ENCODE peak calls at places on chromosome 11, in eight cellular contexts. One of them, this sample, is unnamed.

GRCh38 chr11:121473064-121473777 is 20.5 kb upstream of the SORL1-AS1 start:
- DNase-seq in gastrocnemius medialis: no peak
- DNase-seq in transverse colon: no peak
- DNase-seq in body of pancreas: peak; percentile 40
- DNase-seq in esophagus squamous epithelium: no peak
- DNase-seq in tibial nerve: no peak
- DNase-seq in lower leg skin: no peak
- DNase-seq in NB4: no peak
- DNase-seq in this sample: no peak

GRCh38 chr11:123161386-123161785 is 33.7 kb downstream of the CLMP start:
- DNase-seq in gastrocnemius medialis: no peak
- DNase-seq in transverse colon: no peak
- DNase-seq in body of pancreas: no peak
- DNase-seq in esophagus squamous epithelium: no peak
- DNase-seq in tibial nerve: no peak
- DNase-seq in lower leg skin: no peak
- DNase-seq in NB4: no peak
- DNase-seq in this sample: no peak

GRCh38 chr11:26846222-26846621 is 124.4 kb upstream of the SLC5A12 start:
- DNase-seq in gastrocnemius medialis: no peak
- DNase-seq in transverse colon: no peak
- DNase-seq in body of pancreas: no peak
- DNase-seq in esophagus squamous epithelium: no peak
- DNase-seq in tibial nerve: no peak
- DNase-seq in lower leg skin: no peak
- DNase-seq in NB4: no peak
- DNase-seq in this sample: no peak

GRCh38 chr11:96197221-96197620 is 145.8 kb downstream of the MAML2 start:
- DNase-seq in gastrocnemius medialis: no peak
- DNase-seq in transverse colon: no peak
- DNase-seq in body of pancreas: no peak
- DNase-seq in esophagus squamous epithelium: no peak
- DNase-seq in tibial nerve: no peak
- DNase-seq in lower leg skin: no peak
- DNase-seq in NB4: no peak
- DNase-seq in this sample: no peak

GRCh38 chr11:98711011-98711410 is 309.7 kb upstream of the CNTN5 start:
- DNase-seq in gastrocnemius medialis: no peak
- DNase-seq in transverse colon: no peak
- DNase-seq in body of pancreas: no peak
- DNase-seq in esophagus squamous epithelium: no peak
- DNase-seq in tibial nerve: no peak
- DNase-seq in lower leg skin: no peak
- DNase-seq in NB4: no peak
- DNase-seq in this sample: no peak

GRCh38 chr11:116876656-116877055 is 39.2 kb upstream of the APOA1 start:
- DNase-seq in gastrocnemius medialis: no peak
- DNase-seq in transverse colon: no peak
- DNase-seq in body of pancreas: no peak
- DNase-seq in esophagus squamous epithelium: no peak
- DNase-seq in tibial nerve: no peak
- DNase-seq in lower leg skin: no peak
- DNase-seq in NB4: no peak
- DNase-seq in this sample: no peak

GRCh38 chr11:115606223-115607220 is 102.3 kb upstream of the CADM1 start:
- DNase-seq in gastrocnemius medialis: no peak
- DNase-seq in transverse colon: no peak
- DNase-seq in body of pancreas: peak; percentile 60
- DNase-seq in esophagus squamous epithelium: no peak
- DNase-seq in tibial nerve: peak; percentile 16
- DNase-seq in lower leg skin: no peak
- DNase-seq in NB4: no peak
- DNase-seq in this sample: peak; percentile 74

GRCh38 chr11:47532597-47533213 is 20.2 kb downstream of the CELF1 start:
- DNase-seq in gastrocnemius medialis: no peak
- DNase-seq in transverse colon: no peak
- DNase-seq in body of pancreas: no peak
- DNase-seq in esophagus squamous epithelium: no peak
- DNase-seq in tibial nerve: no peak
- DNase-seq in lower leg skin: no peak
- DNase-seq in NB4: no peak
- DNase-seq in this sample: no peak

GRCh38 chr11:2693271-2693833 is 6.4 kb downstream of the KCNQ1OT1 start:
- DNase-seq in gastrocnemius medialis: no peak
- DNase-seq in transverse colon: no peak
- DNase-seq in body of pancreas: no peak
- DNase-seq in esophagus squamous epithelium: no peak
- DNase-seq in tibial nerve: no peak
- DNase-seq in lower leg skin: no peak
- DNase-seq in NB4: no peak
- DNase-seq in this sample: no peak

GRCh38 chr11:19193916-19194315 is 7.9 kb downstream of the CSRP3 start:
- DNase-seq in gastrocnemius medialis: no peak
- DNase-seq in transverse colon: no peak
- DNase-seq in body of pancreas: no peak
- DNase-seq in esophagus squamous epithelium: no peak
- DNase-seq in tibial nerve: no peak
- DNase-seq in lower leg skin: no peak
- DNase-seq in NB4: no peak
- DNase-seq in this sample: no peak

GRCh38 chr11:76839326-76839725 is 21.4 kb upstream of the ACER3 start:
- DNase-seq in gastrocnemius medialis: no peak
- DNase-seq in transverse colon: peak; percentile 57
- DNase-seq in body of pancreas: no peak
- DNase-seq in esophagus squamous epithelium: no peak
- DNase-seq in tibial nerve: no peak
- DNase-seq in lower leg skin: no peak
- DNase-seq in NB4: peak; percentile 24
- DNase-seq in this sample: no peak

GRCh38 chr11:107785401-107785800 is 73.2 kb downstream of the SLC35F2 start:
- DNase-seq in gastrocnemius medialis: no peak
- DNase-seq in transverse colon: no peak
- DNase-seq in body of pancreas: no peak
- DNase-seq in esophagus squamous epithelium: no peak
- DNase-seq in tibial nerve: no peak
- DNase-seq in lower leg skin: no peak
- DNase-seq in NB4: no peak
- DNase-seq in this sample: no peak

GRCh38 chr11:113974741-113975470 is at the start of gene HTR3A:
- DNase-seq in gastrocnemius medialis: peak; percentile 31
- DNase-seq in transverse colon: peak; percentile 53
- DNase-seq in body of pancreas: peak; percentile 93
- DNase-seq in esophagus squamous epithelium: no peak
- DNase-seq in tibial nerve: no peak
- DNase-seq in lower leg skin: no peak
- DNase-seq in NB4: peak; percentile 19
- DNase-seq in this sample: peak; percentile 76

GRCh38 chr11:106021181-106021966 is 666 bp downstream of the MSANTD4 start:
- DNase-seq in gastrocnemius medialis: no peak
- DNase-seq in transverse colon: no peak
- DNase-seq in body of pancreas: no peak
- DNase-seq in esophagus squamous epithelium: no peak
- DNase-seq in tibial nerve: no peak
- DNase-seq in lower leg skin: no peak
- DNase-seq in NB4: peak; percentile 50
- DNase-seq in this sample: no peak

GRCh38 chr11:2725367-2726300 is 25.8 kb upstream of the KCNQ1OT1 start:
- DNase-seq in gastrocnemius medialis: no peak
- DNase-seq in transverse colon: no peak
- DNase-seq in body of pancreas: peak; percentile 50
- DNase-seq in esophagus squamous epithelium: no peak
- DNase-seq in tibial nerve: peak; percentile 73
- DNase-seq in lower leg skin: peak; percentile 47
- DNase-seq in NB4: no peak
- DNase-seq in this sample: peak; percentile 71

GRCh38 chr11:17610402-17610894 is 63.4 kb downstream of the OTOG start:
- DNase-seq in gastrocnemius medialis: no peak
- DNase-seq in transverse colon: no peak
- DNase-seq in body of pancreas: no peak
- DNase-seq in esophagus squamous epithelium: no peak
- DNase-seq in tibial nerve: no peak
- DNase-seq in lower leg skin: no peak
- DNase-seq in NB4: no peak
- DNase-seq in this sample: peak; percentile 55

GRCh38 chr11:134071766-134072403 is 3.0 kb downstream of the JAM3 start:
- DNase-seq in gastrocnemius medialis: no peak
- DNase-seq in transverse colon: no peak
- DNase-seq in body of pancreas: no peak
- DNase-seq in esophagus squamous epithelium: no peak
- DNase-seq in tibial nerve: no peak
- DNase-seq in lower leg skin: no peak
- DNase-seq in NB4: no peak
- DNase-seq in this sample: no peak

GRCh38 chr11:45774023-45774655 is 30.8 kb upstream of the SLC35C1 start:
- DNase-seq in gastrocnemius medialis: no peak
- DNase-seq in transverse colon: no peak
- DNase-seq in body of pancreas: no peak
- DNase-seq in esophagus squamous epithelium: no peak
- DNase-seq in tibial nerve: no peak
- DNase-seq in lower leg skin: no peak
- DNase-seq in NB4: no peak
- DNase-seq in this sample: no peak

GRCh38 chr11:45771194-45771941 is 33.6 kb upstream of the SLC35C1 start:
- DNase-seq in gastrocnemius medialis: peak; percentile 33
- DNase-seq in transverse colon: peak; percentile 76
- DNase-seq in body of pancreas: peak; percentile 62
- DNase-seq in esophagus squamous epithelium: no peak
- DNase-seq in tibial nerve: peak; percentile 85
- DNase-seq in lower leg skin: peak; percentile 43
- DNase-seq in NB4: peak; percentile 60
- DNase-seq in this sample: peak; percentile 65

GRCh38 chr11:45769960-45770359 is 35.0 kb upstream of the SLC35C1 start:
- DNase-seq in gastrocnemius medialis: no peak
- DNase-seq in transverse colon: no peak
- DNase-seq in body of pancreas: no peak
- DNase-seq in esophagus squamous epithelium: no peak
- DNase-seq in tibial nerve: no peak
- DNase-seq in lower leg skin: no peak
- DNase-seq in NB4: no peak
- DNase-seq in this sample: no peak

GRCh38 chr11:45773271-45774022 is 31.5 kb upstream of the SLC35C1 start:
- DNase-seq in gastrocnemius medialis: no peak
- DNase-seq in transverse colon: no peak
- DNase-seq in body of pancreas: no peak
- DNase-seq in esophagus squamous epithelium: no peak
- DNase-seq in tibial nerve: no peak
- DNase-seq in lower leg skin: no peak
- DNase-seq in NB4: no peak
- DNase-seq in this sample: no peak

GRCh38 chr11:45771942-45772522 is 32.9 kb upstream of the SLC35C1 start:
- DNase-seq in gastrocnemius medialis: peak; percentile 65
- DNase-seq in transverse colon: peak; percentile 87
- DNase-seq in body of pancreas: peak; percentile 85
- DNase-seq in esophagus squamous epithelium: no peak
- DNase-seq in tibial nerve: peak; percentile 66
- DNase-seq in lower leg skin: peak; percentile 67
- DNase-seq in NB4: peak; percentile 81
- DNase-seq in this sample: peak; percentile 89
- TF ChIP-seq POLR2A in gastrocnemius medialis: no peak
- TF ChIP-seq POLR2A in transverse colon: no peak
- TF ChIP-seq POLR2A in body of pancreas: peak; percentile 30
- TF ChIP-seq POLR2A in esophagus squamous epithelium: no peak
- TF ChIP-seq POLR2A in tibial nerve: no peak
- TF ChIP-seq POLR2A in lower leg skin: no peak
- TF ChIP-seq POLR2A in NB4: no peak
- TF ChIP-seq POLR2A in this sample: no peak

DNA sequence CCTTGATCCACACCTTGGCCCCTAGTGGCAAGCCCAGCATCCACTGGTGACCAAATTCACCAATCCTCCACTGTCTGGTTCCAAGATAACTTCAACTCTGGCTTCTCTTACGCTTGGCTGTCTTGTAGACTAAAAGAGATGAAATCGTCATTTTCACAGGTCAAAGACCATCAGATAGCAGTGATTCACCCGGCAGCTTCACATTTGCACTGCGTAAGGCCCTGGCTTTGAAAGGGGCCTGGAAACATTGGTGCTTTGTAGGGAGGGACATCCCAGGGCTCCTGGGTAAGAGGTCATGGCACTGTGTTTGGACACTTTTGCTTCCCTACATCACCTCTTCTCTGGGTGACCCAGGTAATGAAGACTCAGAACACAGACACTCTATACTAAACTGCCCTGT is 30.1 kb upstream of the FADD start:
- DNase-seq in gastrocnemius medialis: no peak
- DNase-seq in transverse colon: no peak
- DNase-seq in body of pancreas: no peak
- DNase-seq in esophagus squamous epithelium: no peak
- DNase-seq in tibial nerve: no peak
- DNase-seq in lower leg skin: no peak
- DNase-seq in NB4: no peak
- DNase-seq in this sample: no peak
- TF ChIP-seq CTCF in gastrocnemius medialis: no peak
- TF ChIP-seq CTCF in transverse colon: no peak
- TF ChIP-seq CTCF in body of pancreas: no peak
- TF ChIP-seq CTCF in esophagus squamous epithelium: no peak
- TF ChIP-seq CTCF in tibial nerve: no peak
- TF ChIP-seq CTCF in lower leg skin: no peak
- TF ChIP-seq CTCF in NB4: no peak
- TF ChIP-seq CTCF in this sample: no peak

DNA sequence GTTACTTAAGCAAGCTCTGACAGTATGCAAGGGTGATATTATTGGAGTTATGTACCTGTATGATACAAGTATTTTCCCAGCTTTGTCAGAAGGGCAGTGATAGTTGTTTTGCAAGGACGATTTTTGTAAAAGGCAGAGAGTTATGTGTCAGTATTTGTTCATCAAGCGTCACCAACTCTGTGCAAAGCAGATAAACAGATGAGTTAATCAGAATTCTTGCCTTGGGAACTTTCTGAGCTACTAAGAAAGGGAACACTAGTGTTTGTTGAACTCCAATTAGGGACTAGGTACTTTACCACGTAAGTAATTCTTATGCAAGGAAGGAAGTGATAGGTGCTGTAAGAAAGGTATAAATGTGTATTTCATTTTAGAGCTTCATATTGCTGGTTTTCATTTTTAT is 1.5 kb downstream of the USP47 start:
- DNase-seq in gastrocnemius medialis: no peak
- DNase-seq in transverse colon: no peak
- DNase-seq in body of pancreas: peak; percentile 9
- DNase-seq in esophagus squamous epithelium: no peak
- DNase-seq in tibial nerve: peak; percentile 24
- DNase-seq in lower leg skin: no peak
- DNase-seq in NB4: peak; percentile 32
- DNase-seq in this sample: no peak
- TF ChIP-seq POLR2A in gastrocnemius medialis: peak; percentile 51
- TF ChIP-seq POLR2A in transverse colon: peak; percentile 32
- TF ChIP-seq POLR2A in body of pancreas: peak; percentile 38
- TF ChIP-seq POLR2A in esophagus squamous epithelium: no peak
- TF ChIP-seq POLR2A in tibial nerve: peak; percentile 53
- TF ChIP-seq POLR2A in lower leg skin: no peak
- TF ChIP-seq POLR2A in NB4: no peak
- TF ChIP-seq POLR2A in this sample: no peak

GRCh38 chr11:94597896-94598295 is 30.7 kb downstream of the PIWIL4 start:
- DNase-seq in gastrocnemius medialis: no peak
- DNase-seq in transverse colon: no peak
- DNase-seq in body of pancreas: peak; percentile 27
- DNase-seq in esophagus squamous epithelium: no peak
- DNase-seq in tibial nerve: peak; percentile 8
- DNase-seq in lower leg skin: no peak
- DNase-seq in NB4: no peak
- DNase-seq in this sample: no peak
- TF ChIP-seq CTCF in gastrocnemius medialis: no peak
- TF ChIP-seq CTCF in transverse colon: no peak
- TF ChIP-seq CTCF in body of pancreas: peak; percentile 32
- TF ChIP-seq CTCF in esophagus squamous epithelium: no peak
- TF ChIP-seq CTCF in tibial nerve: no peak
- TF ChIP-seq CTCF in lower leg skin: no peak
- TF ChIP-seq CTCF in NB4: no peak
- TF ChIP-seq CTCF in this sample: no peak

This sample was measured in heart left ventricle.